ENCODE peak calls at places on chromosomes 13 and 19, in nine cellular contexts. F, O, P, T, J, G, X, V and Z are unnamed samples.

GRCh38 chr19:677201-677600 is 1.0 kb downstream of the FSTL3 start:
- DNase-seq in F (no peak), O (peak; percentile 83), V (peak; percentile 95), T (peak; percentile 73), G (no peak), J (no peak), X (no peak), P (no peak), Z (peak; percentile 92)

GRCh38 chr13:111597041-111598017 is 276.9 kb downstream of the TEX29 start:
- DNase-seq in O (no peak), G (no peak), T (no peak), F (no peak), J (no peak), P (no peak), V (no peak), X (no peak), Z (no peak)

GRCh38 chr13:20407759-20408158 is 117.9 kb downstream of the CRYL1 start:
- DNase-seq in X (no peak), J (no peak), V (no peak), P (no peak), O (no peak), G (no peak), F (no peak), T (no peak), Z (no peak)

GRCh38 chr19:42480335-42481095 is 37.8 kb upstream of the CXCL17 start:
- DNase-seq in G (peak; percentile 22), J (peak; percentile 44), X (peak; percentile 80), V (peak; percentile 63), T (no peak), F (no peak), O (peak; percentile 68), P (no peak), Z (peak; percentile 38)

GRCh38 chr19:9636018-9636417 is 15.0 kb upstream of the ZNF561 start:
- DNase-seq in P (no peak), G (no peak), J (no peak), O (no peak), T (no peak), V (no peak), X (no peak), F (no peak), Z (no peak)

GRCh38 chr13:95067303-95067702 is 233.9 kb downstream of the ABCC4 start:
- DNase-seq in P (no peak), O (peak; percentile 29), V (no peak), X (no peak), J (no peak), T (no peak), G (no peak), F (no peak), Z (peak; percentile 16)

GRCh38 chr13:98528663-98529064 is 48.2 kb downstream of the STK24 start:
- DNase-seq in J (peak; percentile 55), T (no peak), O (no peak), G (no peak), P (no peak), F (no peak), X (no peak), V (no peak), Z (no peak)

GRCh38 chr19:48644839-48645651 is 942 bp downstream of the CA11 start:
- DNase-seq in F (peak; percentile 62), T (peak; percentile 66), P (peak; percentile 72), G (peak; percentile 58), X (peak; percentile 60), V (peak; percentile 66), O (peak; percentile 82), J (peak; percentile 88), Z (peak; percentile 23)

GRCh38 chr19:46639356-46640061 is 3.5 kb upstream of the GNG8 start:
- DNase-seq in J (peak; percentile 71), X (peak; percentile 71), G (no peak), O (peak; percentile 88), V (peak; percentile 50), T (no peak), F (no peak), P (no peak), Z (peak; percentile 16)

GRCh38 chr13:30319703-30320102 is 12.4 kb upstream of the KATNAL1 start:
- DNase-seq in X (peak; percentile 15), T (no peak), V (no peak), O (no peak), F (no peak), G (no peak), P (no peak), J (no peak), Z (no peak)

GRCh38 chr19:7211191-7211988 is 82.8 kb downstream of the INSR start:
- DNase-seq in G (no peak), P (no peak), O (peak; percentile 87), X (no peak), F (no peak), J (no peak), V (no peak), T (no peak), Z (no peak)

GRCh38 chr13:23572836-23573235 is 2.6 kb downstream of the TNFRSF19 start:
- DNase-seq in V (no peak), P (no peak), T (no peak), O (no peak), J (no peak), F (no peak), X (no peak), G (no peak), Z (no peak)

GRCh38 chr19:42113641-42114348 is 18.5 kb downstream of the POU2F2 start:
- DNase-seq in X (peak; percentile 11), T (no peak), P (no peak), V (peak; percentile 98), J (no peak), F (no peak), O (peak; percentile 96), G (no peak), Z (peak; percentile 88)

GRCh38 chr13:110641055-110642015 is 26.0 kb downstream of the NAXD start:
- DNase-seq in F (no peak), T (no peak), P (no peak), X (no peak), V (no peak), G (no peak), O (no peak), J (no peak), Z (no peak)

GRCh38 chr19:14368011-14368513 is 13.2 kb upstream of the ADGRE5 start:
- DNase-seq in X (peak; percentile 98), O (no peak), P (no peak), J (peak; percentile 46), V (no peak), F (no peak), T (no peak), G (no peak), Z (no peak)